ENCODE peak calls at places on chromosome 13, in six cellular contexts. One of them, this sample, is unnamed.

GRCh38 chr13:24905242-24905641 is 141.3 kb downstream of the RNF17 start:
- DNase-seq in kidney tubule cell: peak
- DNase-seq in mucosa of gallbladder: no peak
- DNase-seq in ELR: peak
- DNase-seq in substantia nigra: no peak
- DNase-seq in omental fat pad: no peak
- DNase-seq in this sample: no peak

GRCh38 chr13:32403108-32403507 is 24.8 kb downstream of the N4BP2L1 start:
- DNase-seq in omental fat pad: no peak
- DNase-seq in substantia nigra: no peak
- DNase-seq in kidney tubule cell: no peak
- DNase-seq in ELR: no peak
- DNase-seq in mucosa of gallbladder: no peak
- DNase-seq in this sample: no peak

GRCh38 chr13:113848020-113848419 is 15.9 kb downstream of the GAS6 start:
- DNase-seq in kidney tubule cell: no peak
- DNase-seq in substantia nigra: no peak
- DNase-seq in omental fat pad: peak
- DNase-seq in mucosa of gallbladder: no peak
- DNase-seq in ELR: no peak
- DNase-seq in this sample: no peak

GRCh38 chr13:102326381-102327118 is 75.3 kb downstream of the FGF14 start:
- DNase-seq in mucosa of gallbladder: no peak
- DNase-seq in omental fat pad: no peak
- DNase-seq in kidney tubule cell: no peak
- DNase-seq in substantia nigra: no peak
- DNase-seq in ELR: no peak
- DNase-seq in this sample: no peak

GRCh38 chr13:49630580-49630979 is 2.3 kb downstream of the ARL11 start:
- DNase-seq in substantia nigra: no peak
- DNase-seq in mucosa of gallbladder: no peak
- DNase-seq in kidney tubule cell: no peak
- DNase-seq in ELR: no peak
- DNase-seq in omental fat pad: no peak
- DNase-seq in this sample: no peak

GRCh38 chr13:95603887-95604533 is 40.5 kb downstream of the DZIP1 start:
- DNase-seq in omental fat pad: no peak
- DNase-seq in kidney tubule cell: peak
- DNase-seq in substantia nigra: no peak
- DNase-seq in ELR: peak
- DNase-seq in mucosa of gallbladder: peak
- DNase-seq in this sample: no peak

GRCh38 chr13:110499621-110500281 is 61.8 kb downstream of the RAB20 start:
- DNase-seq in mucosa of gallbladder: no peak
- DNase-seq in kidney tubule cell: peak
- DNase-seq in omental fat pad: no peak
- DNase-seq in ELR: peak
- DNase-seq in substantia nigra: no peak
- DNase-seq in this sample: no peak

GRCh38 chr13:43787998-43788397 is 1.2 kb upstream of the ENOX1 start:
- DNase-seq in ELR: peak
- DNase-seq in kidney tubule cell: peak
- DNase-seq in omental fat pad: no peak
- DNase-seq in mucosa of gallbladder: no peak
- DNase-seq in substantia nigra: no peak
- DNase-seq in this sample: peak

GRCh38 chr13:73535341-73535740 is 476.5 kb downstream of the KLF5 start:
- DNase-seq in omental fat pad: no peak
- DNase-seq in substantia nigra: no peak
- DNase-seq in mucosa of gallbladder: no peak
- DNase-seq in ELR: no peak
- DNase-seq in kidney tubule cell: no peak
- DNase-seq in this sample: no peak

GRCh38 chr13:112762690-112763080 is 72.8 kb downstream of the ATP11A start:
- DNase-seq in omental fat pad: no peak
- DNase-seq in kidney tubule cell: no peak
- DNase-seq in ELR: no peak
- DNase-seq in substantia nigra: no peak
- DNase-seq in mucosa of gallbladder: no peak
- DNase-seq in this sample: no peak

GRCh38 chr13:49248433-49249002 is 793 bp downstream of the CDADC1 start:
- DNase-seq in mucosa of gallbladder: no peak
- DNase-seq in omental fat pad: no peak
- DNase-seq in kidney tubule cell: peak
- DNase-seq in ELR: no peak
- DNase-seq in substantia nigra: no peak
- DNase-seq in this sample: no peak

GRCh38 chr13:108214511-108215383 is 589 bp downstream of the LIG4 start:
- DNase-seq in kidney tubule cell: peak
- DNase-seq in ELR: peak
- DNase-seq in omental fat pad: no peak
- DNase-seq in mucosa of gallbladder: no peak
- DNase-seq in substantia nigra: no peak
- DNase-seq in this sample: no peak

GRCh38 chr13:98778749-98779148 is 26.3 kb upstream of the SLC15A1 start:
- DNase-seq in omental fat pad: no peak
- DNase-seq in mucosa of gallbladder: peak
- DNase-seq in kidney tubule cell: no peak
- DNase-seq in substantia nigra: no peak
- DNase-seq in ELR: no peak
- DNase-seq in this sample: no peak

GRCh38 chr13:43786766-43787517 is at the start of gene ENOX1:
- DNase-seq in kidney tubule cell: peak
- DNase-seq in ELR: peak
- DNase-seq in substantia nigra: peak
- DNase-seq in mucosa of gallbladder: peak
- DNase-seq in omental fat pad: peak
- DNase-seq in this sample: no peak

GRCh38 chr13:113495494-113496251 is 5.2 kb upstream of the DCUN1D2 start:
- DNase-seq in substantia nigra: no peak
- DNase-seq in mucosa of gallbladder: no peak
- DNase-seq in ELR: no peak
- DNase-seq in omental fat pad: no peak
- DNase-seq in kidney tubule cell: peak
- DNase-seq in this sample: no peak

GRCh38 chr13:95315752-95316151 is 14.5 kb upstream of the ABCC4 start:
- DNase-seq in mucosa of gallbladder: no peak
- DNase-seq in omental fat pad: no peak
- DNase-seq in kidney tubule cell: no peak
- DNase-seq in ELR: no peak
- DNase-seq in substantia nigra: no peak
- DNase-seq in this sample: no peak

GRCh38 chr13:31236211-31236786 is 36.5 kb downstream of the B3GLCT start:
- DNase-seq in kidney tubule cell: peak
- DNase-seq in substantia nigra: no peak
- DNase-seq in omental fat pad: no peak
- DNase-seq in mucosa of gallbladder: no peak
- DNase-seq in ELR: peak
- DNase-seq in this sample: no peak

GRCh38 chr13:110942248-110942981 is 27.5 kb upstream of the ANKRD10 start:
- DNase-seq in omental fat pad: no peak
- DNase-seq in substantia nigra: no peak
- DNase-seq in mucosa of gallbladder: no peak
- DNase-seq in kidney tubule cell: peak
- DNase-seq in ELR: peak
- DNase-seq in this sample: no peak

GRCh38 chr13:81773263-81773662 is 1432.3 kb upstream of the SPRY2 start:
- DNase-seq in ELR: no peak
- DNase-seq in kidney tubule cell: no peak
- DNase-seq in mucosa of gallbladder: no peak
- DNase-seq in omental fat pad: no peak
- DNase-seq in substantia nigra: no peak
- DNase-seq in this sample: no peak

GRCh38 chr13:62038214-62038613 is 622.6 kb upstream of the PCDH20 start:
- DNase-seq in kidney tubule cell: no peak
- DNase-seq in ELR: peak
- DNase-seq in omental fat pad: no peak
- DNase-seq in mucosa of gallbladder: no peak
- DNase-seq in substantia nigra: no peak
- DNase-seq in this sample: no peak

GRCh38 chr13:36154567-36155231 is 23.5 kb upstream of the DCLK1 start:
- DNase-seq in kidney tubule cell: peak
- DNase-seq in mucosa of gallbladder: no peak
- DNase-seq in ELR: no peak
- DNase-seq in substantia nigra: no peak
- DNase-seq in omental fat pad: no peak
- DNase-seq in this sample: no peak

GRCh38 chr13:33441015-33441414 is 155.5 kb upstream of the STARD13 start:
- DNase-seq in substantia nigra: no peak
- DNase-seq in omental fat pad: no peak
- DNase-seq in ELR: peak
- DNase-seq in kidney tubule cell: peak
- DNase-seq in mucosa of gallbladder: no peak
- DNase-seq in this sample: peak

GRCh38 chr13:44267966-44268365 is 105.7 kb upstream of the SERP2 start:
- DNase-seq in ELR: peak
- DNase-seq in kidney tubule cell: peak
- DNase-seq in omental fat pad: no peak
- DNase-seq in mucosa of gallbladder: no peak
- DNase-seq in substantia nigra: no peak
- DNase-seq in this sample: no peak

GRCh38 chr13:111508164-111508870 is 187.9 kb downstream of the TEX29 start:
- DNase-seq in kidney tubule cell: no peak
- DNase-seq in mucosa of gallbladder: no peak
- DNase-seq in omental fat pad: no peak
- DNase-seq in substantia nigra: no peak
- DNase-seq in ELR: no peak
- DNase-seq in this sample: no peak

GRCh38 chr13:98182589-98182988 is 5.5 kb upstream of the RNF113B start:
- DNase-seq in omental fat pad: no peak
- DNase-seq in kidney tubule cell: peak
- DNase-seq in mucosa of gallbladder: no peak
- DNase-seq in ELR: no peak
- DNase-seq in substantia nigra: no peak
- DNase-seq in this sample: no peak

GRCh38 chr13:62014299-62014698 is 598.6 kb upstream of the PCDH20 start:
- DNase-seq in mucosa of gallbladder: no peak
- DNase-seq in omental fat pad: no peak
- DNase-seq in substantia nigra: no peak
- DNase-seq in ELR: peak
- DNase-seq in kidney tubule cell: peak
- DNase-seq in this sample: no peak

GRCh38 chr13:52695856-52696255 is 43.2 kb downstream of the SUGT1 start:
- DNase-seq in substantia nigra: no peak
- DNase-seq in omental fat pad: no peak
- DNase-seq in kidney tubule cell: peak
- DNase-seq in mucosa of gallbladder: no peak
- DNase-seq in ELR: peak
- DNase-seq in this sample: no peak

GRCh38 chr13:45219938-45220375 is 19.1 kb upstream of the KCTD4 start:
- DNase-seq in omental fat pad: no peak
- DNase-seq in mucosa of gallbladder: peak
- DNase-seq in ELR: peak
- DNase-seq in substantia nigra: no peak
- DNase-seq in kidney tubule cell: peak
- DNase-seq in this sample: no peak